ENCODE peak calls at places on chromosomes 6 and 20, in seven cellular contexts. One of them, this sample, is unnamed.
A peak's percentile ranks its signal among the peaks of the same experiment; 100 is the strongest.

GRCh38 chr6:100138346-100139022 is 144.5 kb upstream of the MCHR2 start:
- DNase-seq in CD4-positive, CD25-positive, alpha-beta regulatory T cell: no peak
- DNase-seq in MM.1S: no peak
- DNase-seq in epithelial cell of esophagus: no peak
- DNase-seq in AG09309: no peak
- DNase-seq in left lung: no peak
- DNase-seq in IMR-90: no peak
- DNase-seq in this sample: no peak

GRCh38 chr6:52649521-52649920 is 21.4 kb upstream of the TMEM14A start:
- DNase-seq in IMR-90: peak; percentile 50
- DNase-seq in MM.1S: no peak
- DNase-seq in left lung: no peak
- DNase-seq in CD4-positive, CD25-positive, alpha-beta regulatory T cell: no peak
- DNase-seq in epithelial cell of esophagus: no peak
- DNase-seq in AG09309: no peak
- DNase-seq in this sample: no peak

GRCh38 chr6:36599791-36600209 is 5.6 kb downstream of the SRSF3 start:
- DNase-seq in CD4-positive, CD25-positive, alpha-beta regulatory T cell: peak; percentile 60
- DNase-seq in IMR-90: peak; percentile 40
- DNase-seq in left lung: no peak
- DNase-seq in MM.1S: peak; percentile 46
- DNase-seq in epithelial cell of esophagus: peak; percentile 86
- DNase-seq in AG09309: no peak
- DNase-seq in this sample: no peak

GRCh38 chr20:15759546-15760216 is 813.6 kb downstream of the KIF16B start:
- DNase-seq in epithelial cell of esophagus: peak; percentile 12
- DNase-seq in MM.1S: no peak
- DNase-seq in left lung: no peak
- DNase-seq in CD4-positive, CD25-positive, alpha-beta regulatory T cell: no peak
- DNase-seq in IMR-90: no peak
- DNase-seq in AG09309: peak; percentile 2
- DNase-seq in this sample: no peak

GRCh38 chr6:131694832-131695426 is 6.3 kb downstream of the OR2A4 start:
- DNase-seq in MM.1S: peak; percentile 58
- DNase-seq in IMR-90: peak; percentile 79
- DNase-seq in left lung: no peak
- DNase-seq in AG09309: peak; percentile 34
- DNase-seq in CD4-positive, CD25-positive, alpha-beta regulatory T cell: no peak
- DNase-seq in epithelial cell of esophagus: peak; percentile 63
- DNase-seq in this sample: no peak

GRCh38 chr6:123745877-123746276 is 57.8 kb upstream of the NKAIN2 start:
- DNase-seq in MM.1S: no peak
- DNase-seq in IMR-90: peak; percentile 5
- DNase-seq in CD4-positive, CD25-positive, alpha-beta regulatory T cell: no peak
- DNase-seq in epithelial cell of esophagus: peak; percentile 80
- DNase-seq in AG09309: no peak
- DNase-seq in left lung: no peak
- DNase-seq in this sample: no peak

GRCh38 chr20:5833309-5833941 is 83.2 kb downstream of the SHLD1 start:
- DNase-seq in IMR-90: no peak
- DNase-seq in MM.1S: no peak
- DNase-seq in AG09309: no peak
- DNase-seq in CD4-positive, CD25-positive, alpha-beta regulatory T cell: no peak
- DNase-seq in left lung: no peak
- DNase-seq in epithelial cell of esophagus: no peak
- DNase-seq in this sample: no peak

GRCh38 chr20:48679603-48680002 is 148.2 kb downstream of the PREX1 start:
- DNase-seq in IMR-90: no peak
- DNase-seq in left lung: no peak
- DNase-seq in epithelial cell of esophagus: no peak
- DNase-seq in AG09309: no peak
- DNase-seq in MM.1S: no peak
- DNase-seq in CD4-positive, CD25-positive, alpha-beta regulatory T cell: no peak
- DNase-seq in this sample: no peak

GRCh38 chr20:21102252-21102609 is 3.9 kb downstream of the LINC00237 start:
- DNase-seq in IMR-90: no peak
- DNase-seq in epithelial cell of esophagus: no peak
- DNase-seq in MM.1S: no peak
- DNase-seq in left lung: no peak
- DNase-seq in CD4-positive, CD25-positive, alpha-beta regulatory T cell: no peak
- DNase-seq in AG09309: no peak
- DNase-seq in this sample: no peak

GRCh38 chr6:161417712-161418457 is 144.0 kb upstream of the AGPAT4 start:
- DNase-seq in epithelial cell of esophagus: no peak
- DNase-seq in AG09309: peak; percentile 78
- DNase-seq in left lung: no peak
- DNase-seq in MM.1S: no peak
- DNase-seq in CD4-positive, CD25-positive, alpha-beta regulatory T cell: no peak
- DNase-seq in IMR-90: peak; percentile 85
- DNase-seq in this sample: no peak

GRCh38 chr6:5080574-5080973 is 4.6 kb upstream of the PPP1R3G start:
- DNase-seq in epithelial cell of esophagus: no peak
- DNase-seq in IMR-90: peak; percentile 22
- DNase-seq in CD4-positive, CD25-positive, alpha-beta regulatory T cell: no peak
- DNase-seq in MM.1S: no peak
- DNase-seq in AG09309: no peak
- DNase-seq in left lung: no peak
- DNase-seq in this sample: no peak

GRCh38 chr6:110352603-110353303 is 5.4 kb downstream of the METTL24 start:
- DNase-seq in CD4-positive, CD25-positive, alpha-beta regulatory T cell: no peak
- DNase-seq in IMR-90: peak; percentile 19
- DNase-seq in epithelial cell of esophagus: no peak
- DNase-seq in left lung: no peak
- DNase-seq in AG09309: no peak
- DNase-seq in MM.1S: no peak
- DNase-seq in this sample: no peak

GRCh38 chr6:107778242-107778641 is 45.9 kb downstream of the SCML4 start:
- DNase-seq in MM.1S: no peak
- DNase-seq in epithelial cell of esophagus: no peak
- DNase-seq in AG09309: no peak
- DNase-seq in CD4-positive, CD25-positive, alpha-beta regulatory T cell: no peak
- DNase-seq in IMR-90: no peak
- DNase-seq in left lung: no peak
- DNase-seq in this sample: no peak

GRCh38 chr6:122839477-122839876 is 50.4 kb downstream of the SMPDL3A start:
- DNase-seq in left lung: no peak
- DNase-seq in AG09309: peak; percentile 16
- DNase-seq in IMR-90: peak; percentile 50
- DNase-seq in MM.1S: peak; percentile 56
- DNase-seq in epithelial cell of esophagus: peak; percentile 72
- DNase-seq in CD4-positive, CD25-positive, alpha-beta regulatory T cell: peak; percentile 26
- DNase-seq in this sample: peak; percentile 63

GRCh38 chr20:25000268-25000801 is 7.8 kb upstream of the APMAP start:
- DNase-seq in MM.1S: no peak
- DNase-seq in AG09309: peak; percentile 88
- DNase-seq in CD4-positive, CD25-positive, alpha-beta regulatory T cell: no peak
- DNase-seq in left lung: no peak
- DNase-seq in IMR-90: peak; percentile 44
- DNase-seq in epithelial cell of esophagus: peak; percentile 97
- DNase-seq in this sample: no peak

GRCh38 chr6:15515226-15515625 is 147.6 kb downstream of the DTNBP1 start:
- DNase-seq in AG09309: no peak
- DNase-seq in IMR-90: no peak
- DNase-seq in left lung: no peak
- DNase-seq in CD4-positive, CD25-positive, alpha-beta regulatory T cell: no peak
- DNase-seq in MM.1S: peak; percentile 67
- DNase-seq in epithelial cell of esophagus: no peak
- DNase-seq in this sample: no peak

GRCh38 chr20:5864873-5865582 is 85.3 kb downstream of the TRMT6 start:
- DNase-seq in left lung: no peak
- DNase-seq in AG09309: peak; percentile 20
- DNase-seq in IMR-90: peak; percentile 67
- DNase-seq in CD4-positive, CD25-positive, alpha-beta regulatory T cell: peak; percentile 55
- DNase-seq in MM.1S: no peak
- DNase-seq in epithelial cell of esophagus: peak; percentile 58
- DNase-seq in this sample: no peak

GRCh38 chr6:45728674-45729073 is 287.0 kb downstream of the CLIC5 start:
- DNase-seq in MM.1S: no peak
- DNase-seq in AG09309: no peak
- DNase-seq in IMR-90: peak; percentile 42
- DNase-seq in epithelial cell of esophagus: peak; percentile 88
- DNase-seq in CD4-positive, CD25-positive, alpha-beta regulatory T cell: no peak
- DNase-seq in left lung: no peak
- DNase-seq in this sample: no peak

GRCh38 chr6:1027109-1027794 is 284.6 kb upstream of the FOXQ1 start:
- DNase-seq in MM.1S: no peak
- DNase-seq in IMR-90: peak; percentile 79
- DNase-seq in AG09309: peak; percentile 48
- DNase-seq in CD4-positive, CD25-positive, alpha-beta regulatory T cell: no peak
- DNase-seq in epithelial cell of esophagus: peak; percentile 53
- DNase-seq in left lung: no peak
- DNase-seq in this sample: no peak

GRCh38 chr6:68636710-68637470 is 1.8 kb downstream of the ADGRB3 start:
- DNase-seq in IMR-90: no peak
- DNase-seq in epithelial cell of esophagus: no peak
- DNase-seq in MM.1S: no peak
- DNase-seq in CD4-positive, CD25-positive, alpha-beta regulatory T cell: no peak
- DNase-seq in AG09309: no peak
- DNase-seq in left lung: no peak
- DNase-seq in this sample: no peak
- H3K4me3 ChIP-seq in IMR-90: no peak overlapping the region
- H3K4me3 ChIP-seq in epithelial cell of esophagus: no peak overlapping the region
- H3K4me3 ChIP-seq in MM.1S: peak overlapping the region; percentile 35
- H3K4me3 ChIP-seq in CD4-positive, CD25-positive, alpha-beta regulatory T cell: no peak overlapping the region
- H3K4me3 ChIP-seq in AG09309: no peak overlapping the region
- H3K4me3 ChIP-seq in left lung: peak overlapping the region; percentile 57
- H3K4me3 ChIP-seq in this sample: peak overlapping the region; percentile 83

GRCh38 chr20:59861389-59861788 is 72.0 kb downstream of the SYCP2 start:
- DNase-seq in AG09309: no peak
- DNase-seq in CD4-positive, CD25-positive, alpha-beta regulatory T cell: no peak
- DNase-seq in IMR-90: no peak
- DNase-seq in epithelial cell of esophagus: no peak
- DNase-seq in left lung: no peak
- DNase-seq in MM.1S: no peak
- DNase-seq in this sample: no peak

GRCh38 chr20:59864726-59865125 is 68.7 kb downstream of the SYCP2 start:
- DNase-seq in IMR-90: no peak
- DNase-seq in epithelial cell of esophagus: no peak
- DNase-seq in CD4-positive, CD25-positive, alpha-beta regulatory T cell: no peak
- DNase-seq in left lung: no peak
- DNase-seq in MM.1S: no peak
- DNase-seq in AG09309: no peak
- DNase-seq in this sample: no peak

GRCh38 chr20:59863058-59863457 is 70.4 kb downstream of the SYCP2 start:
- DNase-seq in AG09309: no peak
- DNase-seq in CD4-positive, CD25-positive, alpha-beta regulatory T cell: no peak
- DNase-seq in IMR-90: no peak
- DNase-seq in MM.1S: no peak
- DNase-seq in left lung: no peak
- DNase-seq in epithelial cell of esophagus: no peak
- DNase-seq in this sample: no peak

GRCh38 chr20:59866338-59866737 is 67.1 kb downstream of the SYCP2 start:
- DNase-seq in MM.1S: no peak
- DNase-seq in epithelial cell of esophagus: no peak
- DNase-seq in IMR-90: no peak
- DNase-seq in AG09309: no peak
- DNase-seq in CD4-positive, CD25-positive, alpha-beta regulatory T cell: no peak
- DNase-seq in left lung: no peak
- DNase-seq in this sample: no peak
- H3K4me3 ChIP-seq in MM.1S: no peak overlapping the region
- H3K4me3 ChIP-seq in epithelial cell of esophagus: no peak overlapping the region
- H3K4me3 ChIP-seq in IMR-90: no peak overlapping the region
- H3K4me3 ChIP-seq in AG09309: no peak overlapping the region
- H3K4me3 ChIP-seq in CD4-positive, CD25-positive, alpha-beta regulatory T cell: no peak overlapping the region
- H3K4me3 ChIP-seq in left lung: no peak overlapping the region
- H3K4me3 ChIP-seq in this sample: no peak overlapping the region

DNA sequence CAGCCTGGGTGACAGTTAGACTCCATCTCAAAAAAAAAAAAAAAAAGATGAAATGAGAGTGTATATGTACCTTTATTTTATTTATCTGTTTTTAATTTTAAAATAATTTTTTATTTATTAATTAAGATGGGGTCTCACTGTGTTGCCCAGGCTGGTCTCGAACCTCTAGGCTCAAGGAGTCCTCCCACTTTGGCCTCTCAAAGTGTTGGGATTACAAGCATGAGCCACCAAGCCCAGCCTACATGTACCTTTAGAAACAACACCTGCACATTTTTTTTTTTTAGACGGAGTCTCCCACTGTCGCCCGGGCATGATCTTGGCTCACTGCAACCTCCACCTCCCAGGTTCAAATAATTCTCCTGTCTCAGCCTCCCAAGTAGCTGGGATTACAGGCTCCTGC is 12.1 kb upstream of the PARD6B start:
- DNase-seq in CD4-positive, CD25-positive, alpha-beta regulatory T cell: no peak
- DNase-seq in MM.1S: no peak
- DNase-seq in epithelial cell of esophagus: no peak
- DNase-seq in left lung: no peak
- DNase-seq in AG09309: no peak
- DNase-seq in IMR-90: no peak
- DNase-seq in this sample: no peak
- H3K4me3 ChIP-seq in CD4-positive, CD25-positive, alpha-beta regulatory T cell: no peak overlapping the region
- H3K4me3 ChIP-seq in MM.1S: no peak overlapping the region
- H3K4me3 ChIP-seq in epithelial cell of esophagus: no peak overlapping the region
- H3K4me3 ChIP-seq in left lung: no peak overlapping the region
- H3K4me3 ChIP-seq in AG09309: no peak overlapping the region
- H3K4me3 ChIP-seq in IMR-90: no peak overlapping the region
- H3K4me3 ChIP-seq in this sample: no peak overlapping the region

GRCh38 chr6:139370707-139371345 is 3.6 kb downstream of the CITED2 start:
- DNase-seq in MM.1S: no peak
- DNase-seq in left lung: no peak
- DNase-seq in epithelial cell of esophagus: no peak
- DNase-seq in IMR-90: peak; percentile 63
- DNase-seq in CD4-positive, CD25-positive, alpha-beta regulatory T cell: no peak
- DNase-seq in AG09309: peak; percentile 70
- DNase-seq in this sample: no peak
- H3K4me3 ChIP-seq in MM.1S: peak overlapping the region; percentile 98
- H3K4me3 ChIP-seq in left lung: peak overlapping the region; percentile 88
- H3K4me3 ChIP-seq in epithelial cell of esophagus: no peak overlapping the region
- H3K4me3 ChIP-seq in IMR-90: no peak overlapping the region
- H3K4me3 ChIP-seq in CD4-positive, CD25-positive, alpha-beta regulatory T cell: peak overlapping the region; percentile 98
- H3K4me3 ChIP-seq in AG09309: peak overlapping the region; percentile 66
- H3K4me3 ChIP-seq in this sample: peak overlapping the region; percentile 95

GRCh38 chr6:136726837-136727557 is 65.3 kb downstream of the MAP3K5 start:
- DNase-seq in CD4-positive, CD25-positive, alpha-beta regulatory T cell: no peak
- DNase-seq in epithelial cell of esophagus: no peak
- DNase-seq in AG09309: no peak
- DNase-seq in IMR-90: no peak
- DNase-seq in left lung: no peak
- DNase-seq in MM.1S: no peak
- DNase-seq in this sample: no peak

GRCh38 chr6:136729832-136730231 is 62.4 kb downstream of the MAP3K5 start:
- DNase-seq in AG09309: no peak
- DNase-seq in CD4-positive, CD25-positive, alpha-beta regulatory T cell: no peak
- DNase-seq in left lung: no peak
- DNase-seq in IMR-90: no peak
- DNase-seq in MM.1S: no peak
- DNase-seq in epithelial cell of esophagus: no peak
- DNase-seq in this sample: no peak

GRCh38 chr6:136728976-136729515 is 63.2 kb downstream of the MAP3K5 start:
- DNase-seq in MM.1S: no peak
- DNase-seq in CD4-positive, CD25-positive, alpha-beta regulatory T cell: no peak
- DNase-seq in epithelial cell of esophagus: no peak
- DNase-seq in left lung: no peak
- DNase-seq in AG09309: no peak
- DNase-seq in IMR-90: no peak
- DNase-seq in this sample: no peak

GRCh38 chr6:136725124-136725523 is 67.2 kb downstream of the MAP3K5 start:
- DNase-seq in MM.1S: no peak
- DNase-seq in CD4-positive, CD25-positive, alpha-beta regulatory T cell: no peak
- DNase-seq in IMR-90: peak; percentile 8
- DNase-seq in left lung: no peak
- DNase-seq in epithelial cell of esophagus: no peak
- DNase-seq in AG09309: no peak
- DNase-seq in this sample: no peak

GRCh38 chr6:136728033-136728939 is 64.0 kb downstream of the MAP3K5 start:
- DNase-seq in AG09309: no peak
- DNase-seq in MM.1S: no peak
- DNase-seq in left lung: no peak
- DNase-seq in CD4-positive, CD25-positive, alpha-beta regulatory T cell: no peak
- DNase-seq in IMR-90: no peak
- DNase-seq in epithelial cell of esophagus: peak; percentile 33
- DNase-seq in this sample: no peak
- H3K4me3 ChIP-seq in AG09309: no peak overlapping the region
- H3K4me3 ChIP-seq in MM.1S: no peak overlapping the region
- H3K4me3 ChIP-seq in left lung: no peak overlapping the region
- H3K4me3 ChIP-seq in CD4-positive, CD25-positive, alpha-beta regulatory T cell: no peak overlapping the region
- H3K4me3 ChIP-seq in IMR-90: no peak overlapping the region
- H3K4me3 ChIP-seq in epithelial cell of esophagus: no peak overlapping the region
- H3K4me3 ChIP-seq in this sample: no peak overlapping the region